ENCODE peak calls at places on chromosomes 3 and 15, in seven cellular contexts. One of them, this sample, is unnamed.

GRCh38 chr15:33243869-33244268 is 49.4 kb upstream of the FMN1 start:
- DNase-seq in WTC11: no peak
- DNase-seq in breast epithelium: no peak
- DNase-seq in glutamatergic neuron: no peak
- DNase-seq in fibroblast of lung: peak; percentile 18
- DNase-seq in type B pancreatic cell: no peak
- DNase-seq in sigmoid colon: no peak
- DNase-seq in this sample: no peak

GRCh38 chr3:105513042-105513441 is 146.3 kb downstream of the ALCAM start:
- DNase-seq in WTC11: no peak
- DNase-seq in breast epithelium: no peak
- DNase-seq in glutamatergic neuron: no peak
- DNase-seq in fibroblast of lung: peak; percentile 60
- DNase-seq in type B pancreatic cell: no peak
- DNase-seq in sigmoid colon: no peak
- DNase-seq in this sample: no peak

GRCh38 chr3:20316238-20316637 is 130.2 kb upstream of the SGO1 start:
- DNase-seq in WTC11: no peak
- DNase-seq in breast epithelium: no peak
- DNase-seq in glutamatergic neuron: no peak
- DNase-seq in fibroblast of lung: no peak
- DNase-seq in type B pancreatic cell: no peak
- DNase-seq in sigmoid colon: no peak
- DNase-seq in this sample: no peak

GRCh38 chr15:101562428-101563059 is 73.0 kb upstream of the PCSK6 start:
- DNase-seq in WTC11: no peak
- DNase-seq in breast epithelium: no peak
- DNase-seq in glutamatergic neuron: no peak
- DNase-seq in fibroblast of lung: no peak
- DNase-seq in type B pancreatic cell: peak; percentile 52
- DNase-seq in sigmoid colon: peak; percentile 52
- DNase-seq in this sample: no peak

GRCh38 chr3:167740961-167741587 is 5.6 kb downstream of the SERPINI1 start:
- DNase-seq in WTC11: peak; percentile 49
- DNase-seq in breast epithelium: no peak
- DNase-seq in glutamatergic neuron: peak; percentile 48
- DNase-seq in fibroblast of lung: peak; percentile 49
- DNase-seq in type B pancreatic cell: no peak
- DNase-seq in sigmoid colon: no peak
- DNase-seq in this sample: peak; percentile 47

GRCh38 chr3:195909294-195909644 is 918 bp upstream of the TNK2 start:
- DNase-seq in WTC11: no peak
- DNase-seq in breast epithelium: no peak
- DNase-seq in glutamatergic neuron: peak; percentile 71
- DNase-seq in fibroblast of lung: no peak
- DNase-seq in type B pancreatic cell: no peak
- DNase-seq in sigmoid colon: no peak
- DNase-seq in this sample: no peak

GRCh38 chr15:34370643-34371042 is 3.6 kb upstream of the LPCAT4 start:
- DNase-seq in WTC11: no peak
- DNase-seq in breast epithelium: no peak
- DNase-seq in glutamatergic neuron: no peak
- DNase-seq in fibroblast of lung: no peak
- DNase-seq in type B pancreatic cell: no peak
- DNase-seq in sigmoid colon: no peak
- DNase-seq in this sample: no peak

GRCh38 chr3:37753428-37753827 is 108.3 kb upstream of the CTDSPL start:
- DNase-seq in WTC11: no peak
- DNase-seq in breast epithelium: no peak
- DNase-seq in glutamatergic neuron: no peak
- DNase-seq in fibroblast of lung: no peak
- DNase-seq in type B pancreatic cell: no peak
- DNase-seq in sigmoid colon: no peak
- DNase-seq in this sample: no peak

GRCh38 chr3:73685061-73685460 is 60.3 kb upstream of the PDZRN3 start:
- DNase-seq in WTC11: no peak
- DNase-seq in breast epithelium: no peak
- DNase-seq in glutamatergic neuron: no peak
- DNase-seq in fibroblast of lung: no peak
- DNase-seq in type B pancreatic cell: no peak
- DNase-seq in sigmoid colon: no peak
- DNase-seq in this sample: no peak

DNA sequence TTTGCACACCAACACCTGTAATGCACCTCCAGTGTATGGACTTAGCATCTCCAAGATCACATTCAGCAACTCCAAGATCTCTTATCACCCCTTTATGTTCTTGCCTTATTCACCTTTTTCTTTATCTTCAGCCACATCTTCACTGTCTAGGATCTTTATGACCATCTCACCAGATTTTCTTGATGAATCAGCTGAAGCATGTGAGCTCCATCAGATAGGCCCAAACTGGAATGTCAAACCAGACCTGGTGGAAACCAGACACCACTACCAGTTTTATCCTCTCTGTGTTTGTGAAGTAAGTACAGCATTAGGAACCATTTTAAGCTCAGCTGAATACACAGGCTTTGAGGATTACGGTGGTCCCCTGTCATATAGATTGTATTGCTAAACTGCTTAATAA is 330.4 kb upstream of the NDN start:
- DNase-seq in WTC11: no peak
- DNase-seq in breast epithelium: no peak
- DNase-seq in glutamatergic neuron: no peak
- DNase-seq in fibroblast of lung: no peak
- DNase-seq in type B pancreatic cell: no peak
- DNase-seq in sigmoid colon: no peak
- DNase-seq in this sample: no peak
- TF ChIP-seq CTCF in WTC11: no peak
- TF ChIP-seq CTCF in breast epithelium: no peak
- TF ChIP-seq CTCF in glutamatergic neuron: no peak
- TF ChIP-seq CTCF in fibroblast of lung: no peak
- TF ChIP-seq CTCF in type B pancreatic cell: no peak
- TF ChIP-seq CTCF in sigmoid colon: no peak
- TF ChIP-seq CTCF in this sample: no peak

GRCh38 chr3:144840866-144841265 is 869.2 kb downstream of the DIPK2A start:
- DNase-seq in WTC11: no peak
- DNase-seq in breast epithelium: no peak
- DNase-seq in glutamatergic neuron: no peak
- DNase-seq in fibroblast of lung: no peak
- DNase-seq in type B pancreatic cell: no peak
- DNase-seq in sigmoid colon: no peak
- DNase-seq in this sample: no peak

DNA sequence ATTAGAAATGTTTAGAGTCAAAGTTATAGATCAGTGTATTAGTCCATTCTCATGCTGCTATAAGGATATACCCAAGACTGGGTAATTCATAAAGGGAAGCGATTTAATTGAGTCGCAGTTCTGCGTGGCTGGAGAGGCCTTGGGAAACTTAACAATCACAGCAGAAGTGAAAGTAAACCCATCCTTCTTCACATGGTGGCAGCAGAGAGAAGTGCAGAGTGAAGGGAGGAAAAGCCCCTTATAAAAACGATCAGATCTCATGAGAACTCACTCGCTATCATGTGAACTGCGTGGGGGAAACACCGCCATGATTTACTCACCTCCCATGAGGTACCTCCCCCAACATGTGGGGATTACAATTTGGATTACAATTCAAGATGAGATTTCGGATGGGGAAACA is 871.5 kb downstream of the DIPK2A start:
- DNase-seq in WTC11: no peak
- DNase-seq in breast epithelium: no peak
- DNase-seq in glutamatergic neuron: no peak
- DNase-seq in fibroblast of lung: peak; percentile 24
- DNase-seq in type B pancreatic cell: no peak
- DNase-seq in sigmoid colon: no peak
- DNase-seq in this sample: no peak
- TF ChIP-seq CTCF in WTC11: no peak
- TF ChIP-seq CTCF in breast epithelium: no peak
- TF ChIP-seq CTCF in glutamatergic neuron: no peak
- TF ChIP-seq CTCF in fibroblast of lung: peak; percentile 24
- TF ChIP-seq CTCF in type B pancreatic cell: peak; percentile 20
- TF ChIP-seq CTCF in sigmoid colon: no peak
- TF ChIP-seq CTCF in this sample: no peak

DNA sequence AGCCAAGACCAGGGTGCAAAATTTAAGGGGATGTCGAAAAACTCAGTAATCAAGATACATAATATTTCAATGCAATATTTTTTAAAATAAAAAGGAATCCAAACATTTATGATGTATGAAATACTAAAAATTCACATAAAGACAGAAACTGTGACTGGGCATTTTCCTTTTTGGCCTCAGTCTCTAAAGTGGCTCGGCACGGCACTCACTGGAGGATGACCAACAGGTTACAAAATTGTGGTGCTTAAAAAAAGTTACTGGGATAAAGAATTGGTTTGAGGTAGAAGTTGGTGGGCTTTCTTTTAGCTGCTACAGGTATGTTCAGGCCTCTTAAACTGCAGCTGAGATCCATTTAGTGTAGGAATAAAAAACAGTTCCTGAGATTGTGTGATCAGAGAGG is 45.7 kb downstream of the HES1 start:
- DNase-seq in WTC11: no peak
- DNase-seq in breast epithelium: no peak
- DNase-seq in glutamatergic neuron: no peak
- DNase-seq in fibroblast of lung: no peak
- DNase-seq in type B pancreatic cell: no peak
- DNase-seq in sigmoid colon: no peak
- DNase-seq in this sample: no peak
- TF ChIP-seq CTCF in WTC11: no peak
- TF ChIP-seq CTCF in breast epithelium: no peak
- TF ChIP-seq CTCF in glutamatergic neuron: no peak
- TF ChIP-seq CTCF in fibroblast of lung: no peak
- TF ChIP-seq CTCF in type B pancreatic cell: no peak
- TF ChIP-seq CTCF in sigmoid colon: no peak
- TF ChIP-seq CTCF in this sample: no peak

GRCh38 chr3:55485208-55485791 is 1.8 kb downstream of the WNT5A start:
- DNase-seq in WTC11: peak; percentile 90
- DNase-seq in breast epithelium: peak; percentile 54
- DNase-seq in glutamatergic neuron: peak; percentile 87
- DNase-seq in fibroblast of lung: peak; percentile 89
- DNase-seq in type B pancreatic cell: peak; percentile 93
- DNase-seq in sigmoid colon: peak; percentile 91
- DNase-seq in this sample: peak; percentile 90
- TF ChIP-seq CTCF in WTC11: peak; percentile 81
- TF ChIP-seq CTCF in breast epithelium: peak; percentile 52
- TF ChIP-seq CTCF in glutamatergic neuron: peak; percentile 91
- TF ChIP-seq CTCF in fibroblast of lung: peak; percentile 54
- TF ChIP-seq CTCF in type B pancreatic cell: peak; percentile 92
- TF ChIP-seq CTCF in sigmoid colon: peak; percentile 3
- TF ChIP-seq CTCF in this sample: peak; percentile 94

GRCh38 chr15:39931615-39932014 is 2.3 kb upstream of the EIF2AK4 start:
- DNase-seq in WTC11: no peak
- DNase-seq in breast epithelium: no peak
- DNase-seq in glutamatergic neuron: no peak
- DNase-seq in fibroblast of lung: peak; percentile 44
- DNase-seq in type B pancreatic cell: no peak
- DNase-seq in sigmoid colon: no peak
- DNase-seq in this sample: no peak
- TF ChIP-seq CTCF in WTC11: no peak
- TF ChIP-seq CTCF in breast epithelium: no peak
- TF ChIP-seq CTCF in glutamatergic neuron: no peak
- TF ChIP-seq CTCF in fibroblast of lung: no peak
- TF ChIP-seq CTCF in type B pancreatic cell: peak; percentile 30
- TF ChIP-seq CTCF in sigmoid colon: no peak
- TF ChIP-seq CTCF in this sample: no peak

DNA sequence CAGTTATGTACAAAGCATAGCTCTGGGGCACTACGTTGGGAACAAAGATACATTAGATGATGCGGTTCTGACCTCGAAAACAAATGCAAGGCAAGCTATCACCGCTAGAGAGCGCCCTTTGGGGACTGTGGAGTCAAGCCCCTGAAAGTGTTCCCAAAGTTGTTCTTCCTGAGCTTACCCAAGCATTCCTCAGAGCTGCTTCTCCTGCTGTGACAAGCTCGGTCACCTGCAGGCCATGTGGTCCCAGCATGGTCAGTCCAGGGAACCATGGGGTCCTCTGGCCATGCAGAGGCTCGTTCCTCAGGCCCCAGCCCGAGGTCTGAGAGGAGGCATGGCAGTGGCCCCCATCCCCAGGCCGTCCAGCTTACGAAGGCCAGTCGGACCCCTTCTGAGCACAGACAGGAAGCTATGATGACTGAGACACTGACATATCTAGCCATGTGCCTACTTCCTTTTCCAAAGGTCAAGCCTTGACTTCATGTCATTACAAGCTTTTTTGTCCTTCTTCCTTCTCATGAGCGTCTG is 79.5 kb downstream of the ATP10A start:
- DNase-seq in WTC11: peak; percentile 86
- DNase-seq in breast epithelium: no peak
- DNase-seq in glutamatergic neuron: peak; percentile 55
- DNase-seq in fibroblast of lung: peak; percentile 28
- DNase-seq in type B pancreatic cell: no peak
- DNase-seq in sigmoid colon: peak; percentile 54
- DNase-seq in this sample: peak; percentile 61
- TF ChIP-seq CTCF in WTC11: peak; percentile 69
- TF ChIP-seq CTCF in breast epithelium: no peak
- TF ChIP-seq CTCF in glutamatergic neuron: peak; percentile 47
- TF ChIP-seq CTCF in fibroblast of lung: peak; percentile 20
- TF ChIP-seq CTCF in type B pancreatic cell: peak; percentile 66
- TF ChIP-seq CTCF in sigmoid colon: no peak
- TF ChIP-seq CTCF in this sample: peak; percentile 72